ENCODE peak calls at places on chromosomes 5 and 9, in six cellular contexts. L is HCT116; R is LNCaP clone FGC; Y is bronchial epithelial cell; K is CD4-positive, alpha-beta T cell; T is RWPE1. V is an unnamed sample.

GRCh38 chr5:17156463-17156862 is 61.0 kb upstream of the BASP1 start:
- DNase-seq in Y (peak), L (no peak), K (no peak), T (no peak), R (no peak), V (no peak)

GRCh38 chr5:136769900-136770684 is 404.7 kb upstream of the TRPC7 start:
- DNase-seq in R (peak), K (no peak), Y (peak), L (peak), T (peak), V (no peak)

GRCh38 chr5:151622367-151623097 is 31.4 kb upstream of the FAT2 start:
- DNase-seq in L (no peak), Y (peak), R (no peak), T (no peak), K (no peak), V (no peak)

GRCh38 chr5:74251106-74252032 is 389.2 kb downstream of the ENC1 start:
- DNase-seq in R (no peak), L (no peak), K (no peak), T (peak), Y (peak), V (no peak)

GRCh38 chr9:16100596-16101091 is 547.8 kb downstream of the CCDC171 start:
- DNase-seq in L (no peak), T (no peak), Y (no peak), K (no peak), R (no peak), V (no peak)

GRCh38 chr9:126652140-126652558 is 38.4 kb downstream of the LMX1B start:
- DNase-seq in Y (no peak), T (no peak), L (no peak), R (no peak), K (no peak), V (no peak)

GRCh38 chr9:100730126-100730525 is 152.2 kb downstream of the CAVIN4 start:
- DNase-seq in L (no peak), R (no peak), K (no peak), Y (no peak), T (no peak), V (no peak)

GRCh38 chr5:123429221-123429954 is 6.2 kb upstream of the CEP120 start:
- DNase-seq in R (no peak), Y (peak), T (no peak), L (no peak), K (no peak), V (no peak)

GRCh38 chr5:19538607-19539006 is 449.4 kb downstream of the CDH18 start:
- DNase-seq in L (no peak), Y (no peak), K (no peak), T (no peak), R (no peak), V (no peak)
- TF ChIP-seq CTCF in L (no peak), Y (no peak), K (no peak), T (no peak), R (peak), V (no peak)

GRCh38 chr5:53874409-53874808 is 314.0 kb downstream of the NDUFS4 start:
- DNase-seq in T (peak), R (no peak), Y (no peak), K (no peak), L (no peak), V (no peak)
- TF ChIP-seq CTCF in T (no peak), R (no peak), Y (peak), K (no peak), L (peak), V (no peak)

DNA sequence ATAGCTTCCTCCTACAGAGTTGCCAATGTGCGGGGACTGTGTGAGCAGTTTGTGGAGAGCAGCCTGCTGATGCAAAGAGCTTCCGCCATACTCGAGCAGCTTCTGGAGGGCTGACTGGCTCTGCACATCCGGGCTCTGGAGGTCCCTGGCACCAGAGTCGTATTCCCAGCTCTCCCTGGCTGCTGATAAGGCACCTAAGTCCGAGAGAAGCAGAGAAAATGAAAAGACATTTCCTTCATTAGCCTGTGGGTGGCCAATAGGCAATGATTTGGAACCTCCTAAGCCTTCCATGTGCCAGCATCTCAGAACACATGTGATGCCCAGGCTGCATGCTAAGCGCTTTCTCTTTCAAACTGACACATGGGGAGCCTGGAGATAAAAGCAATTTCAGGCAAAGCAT is 94.3 kb downstream of the TSSK1B start:
- DNase-seq in R (no peak), K (no peak), L (no peak), T (no peak), Y (no peak), V (no peak)
- TF ChIP-seq CTCF in R (peak), K (no peak), L (peak), T (no peak), Y (no peak), V (no peak)

DNA sequence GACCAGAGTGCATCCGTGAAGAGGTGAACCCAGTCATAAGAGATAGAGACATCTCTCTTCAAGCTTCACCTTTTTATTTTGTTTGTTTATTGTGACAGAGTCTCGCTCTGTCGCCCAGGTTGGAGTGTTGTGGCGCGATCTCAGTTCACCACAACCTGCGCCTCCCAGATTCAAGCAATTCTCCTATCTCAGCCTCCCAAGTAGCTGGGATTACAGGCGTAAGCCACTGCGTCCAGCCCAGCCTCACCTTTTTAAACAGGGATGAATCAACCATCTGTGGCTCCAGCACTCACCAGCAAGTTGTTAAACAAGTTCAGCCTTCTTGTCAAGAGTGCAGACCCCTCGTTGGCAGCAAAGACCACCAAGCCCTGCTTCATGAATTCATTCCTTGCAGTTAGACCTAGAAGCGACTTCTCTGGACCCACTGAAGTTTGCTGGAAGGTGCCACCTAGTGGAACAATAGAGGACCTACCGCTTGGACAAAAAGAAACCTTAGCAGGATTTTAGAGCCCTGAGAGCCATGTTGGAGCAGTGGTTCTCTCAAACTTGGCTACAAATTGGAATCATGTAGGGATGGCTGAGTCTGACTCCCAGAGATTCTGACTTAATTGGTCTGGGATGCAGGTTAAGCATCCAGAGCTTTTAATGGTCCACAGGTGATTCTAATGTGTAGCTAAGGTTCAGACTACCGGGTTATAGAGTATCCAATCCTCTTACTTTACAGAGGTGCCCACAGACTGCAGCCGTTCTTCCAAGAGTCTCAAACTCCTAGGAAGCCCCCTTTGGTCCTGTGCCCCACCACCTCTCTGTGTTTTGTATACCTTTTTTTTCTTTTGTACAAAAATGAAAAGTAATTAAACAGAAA is 10.5 kb upstream of the GALNT10 start:
- DNase-seq in L (peak), Y (peak), R (peak), K (no peak), T (peak), V (no peak)
- TF ChIP-seq CTCF in L (peak), Y (peak), R (peak), K (peak), T (peak), V (peak)

DNA sequence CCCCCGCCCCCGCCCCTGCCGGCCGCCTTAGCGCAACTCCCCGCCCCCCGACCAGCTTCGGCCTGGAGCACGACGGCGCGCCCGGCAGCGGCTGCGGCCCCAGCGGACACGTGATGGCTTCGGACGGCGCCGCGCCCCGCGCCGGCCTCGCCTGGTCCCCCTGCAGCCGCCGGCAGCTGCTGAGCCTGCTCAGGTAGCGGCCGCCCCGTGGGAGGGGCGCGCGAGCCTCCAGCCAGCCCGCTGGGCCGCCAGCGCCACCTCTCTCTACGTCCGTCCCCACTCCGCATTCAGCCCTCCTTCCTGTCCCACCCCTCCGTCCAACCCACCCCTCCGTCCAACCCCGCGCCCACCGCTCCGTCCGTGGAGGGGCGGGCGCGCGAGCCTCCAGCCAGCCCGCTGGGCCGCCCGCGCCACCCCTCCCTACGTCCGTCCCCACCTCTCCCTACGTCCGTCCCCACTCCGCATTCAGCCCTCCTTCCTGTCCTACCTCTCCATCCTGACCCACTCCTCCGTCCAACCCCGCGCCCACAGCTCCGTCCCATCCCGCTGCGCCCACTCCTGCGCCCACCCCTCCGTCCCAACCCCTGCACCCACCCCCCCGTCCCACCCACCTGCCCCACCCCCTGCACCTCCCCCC is 6.5 kb downstream of the ADAMTS13 start:
- DNase-seq in L (no peak), T (peak), K (no peak), R (no peak), Y (no peak), V (no peak)
- TF ChIP-seq CTCF in L (no peak), T (no peak), K (no peak), R (no peak), Y (no peak), V (no peak)

DNA sequence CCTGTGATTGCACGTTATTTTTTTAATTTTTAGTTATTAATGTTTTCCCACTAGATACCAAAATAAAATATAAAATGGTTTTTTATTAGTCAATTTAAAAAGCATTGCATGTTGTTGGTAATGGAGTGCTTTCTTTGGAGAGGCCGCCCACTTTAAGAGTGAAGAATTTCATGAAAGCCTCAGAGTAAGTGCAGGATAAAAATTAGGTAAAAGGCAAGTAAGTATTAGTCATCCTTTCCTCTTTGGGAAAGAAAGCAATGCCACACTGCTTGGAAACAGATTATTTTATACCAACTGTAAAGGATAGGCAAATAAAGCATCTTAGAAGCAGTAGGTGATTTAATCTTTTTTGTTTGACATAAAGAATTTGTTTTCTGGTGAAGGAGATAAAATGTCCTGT is 62.9 kb downstream of the HSD17B4 start:
- DNase-seq in Y (no peak), R (no peak), T (no peak), K (no peak), L (no peak), V (no peak)
- TF ChIP-seq CTCF in Y (no peak), R (no peak), T (no peak), K (no peak), L (no peak), V (no peak)

GRCh38 chr5:140205952-140206351 is 31.0 kb downstream of the CYSTM1 start:
- DNase-seq in K (no peak), Y (no peak), L (no peak), R (no peak), T (no peak), V (no peak)
- TF ChIP-seq CTCF in K (no peak), Y (no peak), L (peak), R (no peak), T (no peak), V (no peak)

V was measured in CD14-positive monocyte.